ENCODE peak calls at places on chromosomes 16 and 17, in six cellular contexts. Q is ELF-1; E is GOT3; Y is NCI-H1694; J is NCI-H1105 treated with DMSO at 0.1 percent for 48 hours; O is activated T-cell treated with anti-CD3 and anti-CD28 coated beads, Interleukin-2, amount 50 U/mL, for 72 hours. C is an unnamed sample.

GRCh38 chr17:18259621-18260331 is 686 bp upstream of the MIEF2 start:
- DNase-seq in Q (peak), E (no peak), Y (no peak), J (no peak), O (no peak), C (no peak)

GRCh38 chr17:81245024-81245664 is 6.0 kb downstream of the NDUFAF8 start:
- DNase-seq in Q (no peak), E (no peak), Y (no peak), J (no peak), O (no peak), C (no peak)

GRCh38 chr17:17815436-17816200 is 21.2 kb downstream of the SREBF1 start:
- DNase-seq in Q (no peak), E (no peak), Y (no peak), J (no peak), O (no peak), C (no peak)

GRCh38 chr16:799948-800833 is at the start of gene GNG13:
- DNase-seq in Q (peak), E (no peak), Y (no peak), J (peak), O (no peak), C (peak)

GRCh38 chr16:50509521-50510341 is 38.5 kb upstream of the NKD1 start:
- DNase-seq in Q (peak), E (no peak), Y (peak), J (peak), O (peak), C (peak)

GRCh38 chr17:46809110-46809571 is 9.4 kb downstream of the WNT3 start:
- DNase-seq in Q (peak), E (no peak), Y (no peak), J (no peak), O (no peak), C (peak)

GRCh38 chr17:49646391-49647255 is 31.3 kb downstream of the SPOP start:
- DNase-seq in Q (peak), E (no peak), Y (no peak), J (no peak), O (peak), C (peak)

GRCh38 chr17:42154514-42154883 is 290 bp downstream of the RAB5C start:
- DNase-seq in Q (no peak), E (no peak), Y (no peak), J (no peak), O (no peak), C (no peak)

GRCh38 chr16:68369697-68370096 is 58.9 kb downstream of the PRMT7 start:
- DNase-seq in Q (no peak), E (no peak), Y (no peak), J (no peak), O (peak), C (no peak)

GRCh38 chr16:66150691-66151090 is 215.8 kb upstream of the CDH5 start:
- DNase-seq in Q (no peak), E (no peak), Y (no peak), J (no peak), O (no peak), C (no peak)

GRCh38 chr16:11530171-11530940 is 56.4 kb downstream of the LITAF start:
- DNase-seq in Q (no peak), E (no peak), Y (no peak), J (no peak), O (no peak), C (peak)

GRCh38 chr17:76957600-76958464 is 89.6 kb downstream of the MGAT5B start:
- DNase-seq in Q (no peak), E (no peak), Y (no peak), J (no peak), O (no peak), C (no peak)

GRCh38 chr17:55734128-55734781 is 11.6 kb upstream of the TMEM100 start:
- DNase-seq in Q (no peak), E (no peak), Y (no peak), J (no peak), O (no peak), C (peak)

GRCh38 chr17:66386789-66387351 is 84.5 kb downstream of the PRKCA start:
- DNase-seq in Q (no peak), E (no peak), Y (no peak), J (no peak), O (no peak), C (no peak)

GRCh38 chr17:34725008-34725407 is 145.6 kb downstream of the TMEM132E start:
- DNase-seq in Q (no peak), E (no peak), Y (no peak), J (no peak), O (no peak), C (peak)

GRCh38 chr17:19384723-19385391 is 2.1 kb downstream of the MFAP4 start:
- DNase-seq in Q (no peak), E (no peak), Y (peak), J (peak), O (no peak), C (no peak)